ENCODE peak calls at places on chromosomes 5 and 9, in six cellular contexts. Q, E, V, G, Y and H are unnamed samples.

GRCh38 chr9:2243666-2244555 is 228.8 kb downstream of the SMARCA2 start:
- ATAC-seq in Q (no peak), E (no peak), V (no peak), G (no peak), Y (no peak), H (no peak)

GRCh38 chr9:113468716-113469448 is 5.4 kb downstream of the RGS3 start:
- ATAC-seq in Q (no peak), E (no peak), V (no peak), G (no peak), Y (no peak), H (no peak)

GRCh38 chr5:154394328-154394727 is 51.5 kb upstream of the SAP30L start:
- ATAC-seq in Q (no peak), E (no peak), V (no peak), G (no peak), Y (peak; percentile 60), H (no peak)

GRCh38 chr9:84300271-84300670 is 40.3 kb downstream of the SLC28A3 start:
- ATAC-seq in Q (no peak), E (no peak), V (no peak), G (no peak), Y (no peak), H (no peak)

GRCh38 chr5:142156839-142157463 is 48.4 kb downstream of the NDFIP1 start:
- ATAC-seq in Q (no peak), E (no peak), V (no peak), G (no peak), Y (no peak), H (no peak)

GRCh38 chr5:139267481-139267880 is 26.1 kb upstream of the MATR3 start:
- ATAC-seq in Q (no peak), E (no peak), V (no peak), G (no peak), Y (no peak), H (no peak)

GRCh38 chr5:178221857-178222256 is 10.7 kb downstream of the PHYKPL start:
- ATAC-seq in Q (no peak), E (no peak), V (peak; percentile 8), G (peak; percentile 6), Y (no peak), H (no peak)

GRCh38 chr5:176381423-176381822 is 7.0 kb downstream of the NOP16 start:
- ATAC-seq in Q (no peak), E (no peak), V (no peak), G (no peak), Y (no peak), H (peak; percentile 75)

GRCh38 chr9:81521892-81522291 is 167.5 kb downstream of the TLE1 start:
- ATAC-seq in Q (no peak), E (no peak), V (no peak), G (peak; percentile 52), Y (no peak), H (no peak)

GRCh38 chr9:107667269-107667681 is 177.7 kb upstream of the KLF4 start:
- ATAC-seq in Q (no peak), E (no peak), V (no peak), G (no peak), Y (no peak), H (peak; percentile 67)

GRCh38 chr5:74034738-74035137 is 408.7 kb downstream of the ARHGEF28 start:
- ATAC-seq in Q (no peak), E (no peak), V (no peak), G (no peak), Y (peak; percentile 48), H (no peak)

GRCh38 chr5:140633081-140633471 is at the start of gene CD14:
- ATAC-seq in Q (peak; percentile 66), E (no peak), V (peak; percentile 8), G (peak; percentile 73), Y (peak; percentile 90), H (peak; percentile 61)

DNA sequence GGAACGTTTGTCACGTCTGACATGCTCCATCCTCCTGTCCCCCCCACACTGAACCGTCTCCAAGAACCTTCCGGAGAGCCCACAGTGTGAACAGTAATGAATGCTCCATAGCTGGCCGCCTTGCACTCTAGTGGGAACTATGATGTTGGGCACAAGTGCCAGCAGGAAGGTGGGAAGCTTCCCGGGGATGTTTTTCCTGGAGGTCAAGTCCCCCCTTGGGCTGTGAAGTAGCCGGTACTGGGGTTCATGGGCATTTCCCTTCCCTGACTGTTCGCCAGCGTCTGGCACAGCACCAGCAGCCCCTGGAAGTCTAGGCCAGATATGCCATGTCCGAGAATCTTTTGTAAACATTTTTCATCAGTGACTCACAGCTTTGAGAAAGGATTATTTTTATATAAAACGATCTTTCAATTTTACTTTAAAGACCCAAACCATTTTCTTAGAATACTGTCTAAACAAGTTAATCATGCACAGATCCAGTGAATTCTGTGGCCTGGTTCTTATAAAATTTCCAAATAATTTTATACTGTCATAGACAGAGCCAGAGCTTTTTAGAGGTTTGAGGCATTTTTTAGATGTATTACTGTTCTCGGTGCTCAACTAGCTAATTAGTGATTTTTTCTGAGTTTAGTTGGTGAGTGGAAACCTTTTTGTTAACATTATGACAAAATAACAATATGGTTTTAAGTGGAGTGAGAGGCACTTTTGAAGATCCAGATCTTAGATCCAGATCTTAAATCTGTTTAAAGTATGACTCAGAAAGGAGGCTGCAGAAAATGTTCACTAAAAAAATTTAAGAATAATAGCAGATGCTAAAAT is 11.6 kb downstream of the ABL1 start:
- ATAC-seq in Q (peak; percentile 53), E (peak; percentile 3), V (no peak), G (no peak), Y (peak; percentile 83), H (peak; percentile 15)
- TF ChIP-seq EP300 in Q (no peak), E (no peak), V (no peak), G (no peak), Y (no peak), H (no peak)

GRCh38 chr9:95008151-95008771 is 281.8 kb downstream of the AOPEP start:
- ATAC-seq in Q (peak; percentile 55), E (no peak), V (no peak), G (peak; percentile 73), Y (peak; percentile 12), H (no peak)
- H3K27ac ChIP-seq in Q (peak overlapping the region; percentile 98), E (no peak overlapping the region), V (no peak overlapping the region), G (peak overlapping the region; percentile 95), Y (peak overlapping the region; percentile 100), H (peak overlapping the region; percentile 98)

GRCh38 chr9:121645853-121646807 is 5.3 kb upstream of the DAB2IP start:
- ATAC-seq in Q (no peak), E (no peak), V (peak; percentile 72), G (no peak), Y (no peak), H (no peak)

GRCh38 chr9:121641228-121641611 is 10.2 kb upstream of the DAB2IP start:
- ATAC-seq in Q (no peak), E (no peak), V (no peak), G (no peak), Y (no peak), H (no peak)

GRCh38 chr9:121645003-121645402 is 6.4 kb upstream of the DAB2IP start:
- ATAC-seq in Q (no peak), E (no peak), V (no peak), G (no peak), Y (no peak), H (no peak)

GRCh38 chr9:121642758-121643157 is 8.7 kb upstream of the DAB2IP start:
- ATAC-seq in Q (no peak), E (no peak), V (no peak), G (no peak), Y (no peak), H (no peak)

GRCh38 chr9:121643473-121643872 is 8.0 kb upstream of the DAB2IP start:
- ATAC-seq in Q (no peak), E (no peak), V (no peak), G (no peak), Y (no peak), H (no peak)
- H3K4me1 ChIP-seq in Q (no peaks in the 10 kb centered on the region), E (no peaks in the 10 kb centered on the region), V (no peaks in the 10 kb centered on the region), G (peaks cover 29% of the 10 kb centered on the region), Y (peaks cover 3% of the 10 kb centered on the region), H (no peaks in the 10 kb centered on the region)

DNA sequence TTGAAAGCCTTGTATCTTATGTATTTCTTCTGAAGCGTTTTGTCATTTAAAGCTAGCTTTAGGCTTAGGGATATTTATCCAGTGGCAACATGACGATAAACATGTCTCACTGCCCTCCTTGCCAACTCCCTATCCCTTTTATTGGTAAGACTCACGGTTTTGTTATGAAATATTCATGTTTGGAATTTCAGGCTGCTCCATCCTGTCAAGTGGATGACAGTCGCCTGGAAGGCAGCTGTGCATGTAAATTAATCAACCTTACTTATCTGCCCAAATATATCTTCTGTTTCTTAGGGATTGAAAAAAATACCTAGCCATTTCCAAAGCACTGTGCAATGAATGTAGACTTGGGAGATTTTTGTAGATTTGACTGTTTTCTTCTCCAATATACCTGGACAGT is 889.2 kb upstream of the SEMA6A start:
- ATAC-seq in Q (no peak), E (no peak), V (no peak), G (no peak), Y (no peak), H (peak; percentile 81)
- TF ChIP-seq EP300 in Q (no peak), E (no peak), V (no peak), G (no peak), Y (no peak), H (no peak)

GRCh38 chr9:137129456-137130175 is 9.3 kb upstream of the GRIN1 start:
- ATAC-seq in Q (peak; percentile 97), E (peak; percentile 95), V (peak; percentile 95), G (peak; percentile 95), Y (peak; percentile 95), H (peak; percentile 96)

GRCh38 chr9:137128158-137129088 is 10.5 kb upstream of the GRIN1 start:
- ATAC-seq in Q (no peak), E (peak; percentile 13), V (peak; percentile 8), G (peak; percentile 7), Y (no peak), H (no peak)

GRCh38 chr9:137129089-137129455 is 9.9 kb upstream of the GRIN1 start:
- ATAC-seq in Q (no peak), E (peak; percentile 56), V (peak; percentile 37), G (peak; percentile 40), Y (peak; percentile 12), H (no peak)

GRCh38 chr9:137127301-137128157 is 11.4 kb upstream of the GRIN1 start:
- ATAC-seq in Q (peak; percentile 37), E (peak; percentile 10), V (peak; percentile 9), G (peak; percentile 6), Y (no peak), H (no peak)

DNA sequence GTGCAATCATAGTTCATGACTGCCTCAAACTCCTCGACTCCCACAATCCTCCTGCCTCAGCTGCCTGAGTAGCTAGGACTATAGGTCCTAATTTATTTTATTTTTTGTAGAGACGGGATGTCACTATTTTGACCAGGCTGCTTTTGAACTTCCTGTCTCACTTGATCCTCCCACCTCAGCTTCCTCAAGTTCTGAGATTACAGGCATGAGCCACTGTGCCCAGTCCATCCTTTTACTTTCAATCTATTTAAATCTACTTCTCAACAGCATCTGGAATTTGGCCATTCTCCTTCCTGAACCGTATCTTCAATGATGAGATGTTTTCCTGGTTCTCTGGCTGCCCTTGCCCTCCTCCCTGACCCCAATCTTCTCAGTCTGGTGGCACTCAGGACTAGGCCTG is 12.2 kb upstream of the GRIN1 start:
- ATAC-seq in Q (no peak), E (no peak), V (no peak), G (no peak), Y (no peak), H (no peak)
- H3K27ac ChIP-seq in Q (peak overlapping the region; percentile 85), E (peak overlapping the region; percentile 78), V (peak overlapping the region; percentile 82), G (peak overlapping the region; percentile 82), Y (peak overlapping the region; percentile 98), H (no peak overlapping the region)

DNA sequence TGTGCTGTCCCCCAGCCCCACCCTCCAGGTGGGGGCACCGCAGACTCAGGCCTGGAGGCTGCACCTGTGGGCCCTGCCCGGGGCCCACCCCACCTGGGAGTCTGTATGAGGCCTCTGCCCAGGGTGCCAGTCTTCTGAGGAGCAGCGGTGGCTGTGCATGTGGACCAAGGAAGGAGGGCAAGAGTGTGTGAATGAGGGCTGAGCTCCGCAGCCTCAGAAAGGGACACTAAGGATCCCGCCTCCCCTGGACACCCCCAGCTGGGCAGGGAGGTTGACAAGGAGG is 19.1 kb downstream of the FGD3 start:
- ATAC-seq in Q (no peak), E (no peak), V (no peak), G (no peak), Y (no peak), H (no peak)
- H3K4me1 ChIP-seq in Q (peaks cover 32% of the 10 kb centered on the region), E (peaks cover 16% of the 10 kb centered on the region), V (peaks cover 32% of the 10 kb centered on the region), G (peaks cover 34% of the 10 kb centered on the region), Y (no peaks in the 10 kb centered on the region), H (peaks cover 10% of the 10 kb centered on the region)